ENCODE peak calls at places on chromosomes 1 and 21, in ten cellular contexts. O is astrocyte of the spinal cord, B is lower leg skin, H is HFFc6, Q is T-helper 9 cell, F is KBM-7, A is HT1080, N is cardiac muscle cell, U is HTR-8/SVneo, L is A549. Z is an unnamed sample.

GRCh38 chr1:52834798-52835197 is 7.8 kb upstream of the ZYG11A start:
- DNase-seq in O (no peak), B (no peak), H (no peak), Q (no peak), F (no peak), A (no peak), N (peak), U (no peak), L (no peak), Z (no peak)

GRCh38 chr1:204660509-204660908 is 25.0 kb downstream of the LRRN2 start:
- DNase-seq in O (no peak), B (no peak), H (no peak), Q (no peak), F (no peak), A (no peak), N (peak), U (no peak), L (no peak), Z (no peak)

GRCh38 chr1:188065917-188066316 is 1237.2 kb downstream of the PLA2G4A start:
- DNase-seq in O (peak), B (no peak), H (peak), Q (no peak), F (no peak), A (no peak), N (no peak), U (no peak), L (no peak), Z (no peak)

GRCh38 chr1:22835920-22836319 is 125.3 kb downstream of the EPHB2 start:
- DNase-seq in O (no peak), B (no peak), H (no peak), Q (no peak), F (no peak), A (no peak), N (no peak), U (no peak), L (no peak), Z (no peak)

GRCh38 chr1:103529746-103530145 is 4.2 kb downstream of the RNPC3 start:
- DNase-seq in O (peak), B (no peak), H (peak), Q (no peak), F (no peak), A (peak), N (no peak), U (no peak), L (no peak), Z (no peak)

GRCh38 chr1:77385551-77385950 is 103.7 kb downstream of the AK5 start:
- DNase-seq in O (no peak), B (no peak), H (no peak), Q (no peak), F (no peak), A (peak), N (no peak), U (no peak), L (no peak), Z (no peak)

GRCh38 chr21:27429612-27430361 is 462.9 kb upstream of the ADAMTS5 start:
- DNase-seq in O (peak), B (no peak), H (peak), Q (no peak), F (no peak), A (no peak), N (peak), U (no peak), L (no peak), Z (no peak)

GRCh38 chr1:84303154-84303830 is 1.8 kb downstream of the SAMD13 start:
- DNase-seq in O (peak), B (no peak), H (no peak), Q (no peak), F (peak), A (peak), N (peak), U (no peak), L (no peak), Z (no peak)

GRCh38 chr1:37890378-37891014 is 31.1 kb upstream of the MTF1 start:
- DNase-seq in O (peak), B (no peak), H (peak), Q (no peak), F (peak), A (peak), N (peak), U (peak), L (peak), Z (no peak)

GRCh38 chr1:203148127-203148526 is 20.6 kb downstream of the ADORA1 start:
- DNase-seq in O (no peak), B (no peak), H (no peak), Q (no peak), F (no peak), A (no peak), N (no peak), U (no peak), L (no peak), Z (no peak)

GRCh38 chr1:234564035-234565029 is 45.6 kb downstream of the IRF2BP2 start:
- DNase-seq in O (peak), B (peak), H (peak), Q (no peak), F (no peak), A (peak), N (peak), U (peak), L (peak), Z (no peak)

GRCh38 chr1:166980818-166981217 is 5.5 kb upstream of the ILDR2 start:
- DNase-seq in O (no peak), B (no peak), H (no peak), Q (no peak), F (no peak), A (peak), N (no peak), U (no peak), L (no peak), Z (no peak)

GRCh38 chr1:214259353-214259982 is 21.5 kb upstream of the SMYD2 start:
- DNase-seq in O (peak), B (no peak), H (peak), Q (no peak), F (no peak), A (peak), N (no peak), U (no peak), L (peak), Z (no peak)

GRCh38 chr1:2466834-2467554 is 9.1 kb upstream of the PLCH2 start:
- DNase-seq in O (no peak), B (no peak), H (no peak), Q (peak), F (no peak), A (no peak), N (no peak), U (no peak), L (no peak), Z (peak)

GRCh38 chr1:232635778-232636356 is 5.9 kb upstream of the SIPA1L2 start:
- DNase-seq in O (peak), B (no peak), H (peak), Q (no peak), F (peak), A (peak), N (peak), U (peak), L (peak), Z (no peak)

GRCh38 chr1:22805672-22806038 is 95.0 kb downstream of the EPHB2 start:
- DNase-seq in O (no peak), B (no peak), H (no peak), Q (no peak), F (no peak), A (no peak), N (no peak), U (no peak), L (no peak), Z (no peak)

GRCh38 chr1:236024655-236025054 is 40.2 kb downstream of the NID1 start:
- DNase-seq in O (no peak), B (no peak), H (no peak), Q (no peak), F (no peak), A (no peak), N (no peak), U (no peak), L (no peak), Z (no peak)

GRCh38 chr1:184950209-184950608 is 24.1 kb downstream of the NIBAN1 start:
- DNase-seq in O (no peak), B (no peak), H (no peak), Q (no peak), F (no peak), A (no peak), N (no peak), U (no peak), L (no peak), Z (no peak)

GRCh38 chr1:69915347-69915746 is 290.0 kb downstream of the LRRC40 start:
- DNase-seq in O (peak), B (no peak), H (no peak), Q (no peak), F (peak), A (no peak), N (peak), U (no peak), L (no peak), Z (no peak)

GRCh38 chr1:178161516-178161915 is 67.6 kb downstream of the RASAL2 start:
- DNase-seq in O (no peak), B (no peak), H (peak), Q (no peak), F (no peak), A (peak), N (peak), U (no peak), L (no peak), Z (no peak)

GRCh38 chr1:8472668-8473067 is 154.8 kb downstream of the SLC45A1 start:
- DNase-seq in O (no peak), B (no peak), H (no peak), Q (no peak), F (no peak), A (no peak), N (no peak), U (no peak), L (no peak), Z (no peak)

GRCh38 chr1:47963093-47963492 is 34.1 kb downstream of the TRABD2B start:
- DNase-seq in O (no peak), B (no peak), H (no peak), Q (no peak), F (no peak), A (no peak), N (no peak), U (no peak), L (no peak), Z (no peak)

GRCh38 chr1:22104865-22105437 is 37.9 kb downstream of the WNT4 start:
- DNase-seq in O (no peak), B (no peak), H (no peak), Q (peak), F (no peak), A (no peak), N (no peak), U (no peak), L (no peak), Z (no peak)

GRCh38 chr1:176669782-176670181 is 206.8 kb downstream of the PAPPA2 start:
- DNase-seq in O (no peak), B (no peak), H (no peak), Q (no peak), F (no peak), A (no peak), N (no peak), U (no peak), L (no peak), Z (no peak)

GRCh38 chr1:228090613-228091081 is 8.1 kb downstream of the ARF1 start:
- DNase-seq in O (peak), B (no peak), H (no peak), Q (no peak), F (no peak), A (no peak), N (peak), U (no peak), L (no peak), Z (no peak)

GRCh38 chr1:33468972-33469371 is 3.5 kb upstream of the ZSCAN20 start:
- DNase-seq in O (no peak), B (no peak), H (no peak), Q (no peak), F (no peak), A (no peak), N (no peak), U (no peak), L (no peak), Z (no peak)

GRCh38 chr21:29302340-29302991 is 3.7 kb downstream of the BACH1 start:
- DNase-seq in O (no peak), B (no peak), H (no peak), Q (no peak), F (no peak), A (peak), N (no peak), U (no peak), L (no peak), Z (no peak)

GRCh38 chr1:38872401-38873026 is 634 bp downstream of the MYCBP start:
- DNase-seq in O (peak), B (no peak), H (no peak), Q (peak), F (peak), A (no peak), N (peak), U (no peak), L (no peak), Z (no peak)

GRCh38 chr1:230320804-230321203 is 105.3 kb downstream of the PGBD5 start:
- DNase-seq in O (no peak), B (no peak), H (no peak), Q (no peak), F (no peak), A (no peak), N (no peak), U (no peak), L (no peak), Z (no peak)

GRCh38 chr1:184014271-184014670 is 23.3 kb downstream of the COLGALT2 start:
- DNase-seq in O (no peak), B (no peak), H (no peak), Q (no peak), F (no peak), A (no peak), N (no peak), U (no peak), L (no peak), Z (no peak)

GRCh38 chr1:6176751-6177150 is 3.4 kb downstream of the CHD5 start:
- DNase-seq in O (no peak), B (no peak), H (no peak), Q (no peak), F (no peak), A (no peak), N (no peak), U (no peak), L (no peak), Z (no peak)

GRCh38 chr1:92817986-92818764 is 13.7 kb upstream of the RPL5 start:
- DNase-seq in O (no peak), B (no peak), H (peak), Q (no peak), F (peak), A (no peak), N (peak), U (no peak), L (peak), Z (no peak)

GRCh38 chr1:34786521-34787325 is 5.7 kb downstream of the GJB3 start:
- DNase-seq in O (peak), B (peak), H (peak), Q (peak), F (peak), A (peak), N (peak), U (peak), L (peak), Z (peak)

GRCh38 chr1:113672491-113672890 is 86.8 kb downstream of the PHTF1 start:
- DNase-seq in O (no peak), B (no peak), H (no peak), Q (no peak), F (no peak), A (no peak), N (no peak), U (no peak), L (no peak), Z (no peak)

GRCh38 chr1:189220750-189221149 is 1256.9 kb downstream of the BRINP3 start:
- DNase-seq in O (no peak), B (no peak), H (no peak), Q (no peak), F (peak), A (no peak), N (no peak), U (no peak), L (no peak), Z (no peak)